ENCODE peak calls at places on chromosomes 3 and 15, in eight cellular contexts. A, P, N, K, I, B, R and G are unnamed samples.

GRCh38 chr3:170724599-170724998 is 138.7 kb upstream of the SLC7A14 start:
- DNase-seq in A (no peak), P (peak; percentile 41), N (no peak), K (no peak), I (no peak), B (no peak), R (no peak), G (peak; percentile 39)

GRCh38 chr3:193874997-193875593 is 260.9 kb upstream of the HES1 start:
- DNase-seq in A (no peak), P (no peak), N (no peak), K (no peak), I (no peak), B (no peak), R (no peak), G (no peak)

GRCh38 chr15:60704129-60704528 is 225.2 kb upstream of the ICE2 start:
- DNase-seq in A (no peak), P (no peak), N (no peak), K (no peak), I (no peak), B (no peak), R (no peak), G (no peak)

GRCh38 chr15:101026686-101027272 is 107.6 kb downstream of the LRRK1 start:
- DNase-seq in A (peak; percentile 4), P (peak; percentile 74), N (no peak), K (no peak), I (no peak), B (no peak), R (no peak), G (no peak)

GRCh38 chr3:39106281-39107055 is 959 bp downstream of the GORASP1 start:
- DNase-seq in A (no peak), P (no peak), N (no peak), K (peak; percentile 49), I (no peak), B (no peak), R (no peak), G (no peak)

GRCh38 chr15:66105286-66105984 is 148.1 kb downstream of the MEGF11 start:
- DNase-seq in A (no peak), P (no peak), N (no peak), K (no peak), I (no peak), B (no peak), R (no peak), G (no peak)

GRCh38 chr15:71115567-71116351 is 488 bp downstream of the THSD4 start:
- DNase-seq in A (peak; percentile 24), P (peak; percentile 65), N (peak; percentile 78), K (peak; percentile 74), I (peak; percentile 53), B (no peak), R (peak; percentile 76), G (peak; percentile 64)

GRCh38 chr15:40991355-40991754 is 38.1 kb downstream of the CHAC1 start:
- DNase-seq in A (no peak), P (no peak), N (no peak), K (no peak), I (no peak), B (no peak), R (no peak), G (no peak)

GRCh38 chr15:64979252-64979710 is 10.4 kb downstream of the SPG21 start:
- DNase-seq in A (no peak), P (no peak), N (no peak), K (no peak), I (no peak), B (no peak), R (no peak), G (no peak)

GRCh38 chr15:77032052-77032646 is 37.2 kb downstream of the PSTPIP1 start:
- DNase-seq in A (no peak), P (no peak), N (no peak), K (no peak), I (peak; percentile 13), B (no peak), R (peak; percentile 65), G (no peak)

GRCh38 chr3:188510366-188510765 is 356.4 kb downstream of the LPP start:
- DNase-seq in A (no peak), P (no peak), N (no peak), K (peak; percentile 43), I (no peak), B (no peak), R (no peak), G (peak; percentile 82)

GRCh38 chr3:32577621-32578556 is 7.2 kb upstream of the DYNC1LI1 start:
- DNase-seq in A (peak; percentile 34), P (no peak), N (no peak), K (no peak), I (no peak), B (no peak), R (no peak), G (no peak)

GRCh38 chr15:35559683-35560082 is 13.7 kb upstream of the DPH6 start:
- DNase-seq in A (no peak), P (no peak), N (no peak), K (no peak), I (no peak), B (no peak), R (no peak), G (no peak)

GRCh38 chr3:184523825-184524615 is 37.6 kb upstream of the EPHB3 start:
- DNase-seq in A (no peak), P (no peak), N (peak; percentile 31), K (peak; percentile 67), I (no peak), B (no peak), R (no peak), G (peak; percentile 69)

DNA sequence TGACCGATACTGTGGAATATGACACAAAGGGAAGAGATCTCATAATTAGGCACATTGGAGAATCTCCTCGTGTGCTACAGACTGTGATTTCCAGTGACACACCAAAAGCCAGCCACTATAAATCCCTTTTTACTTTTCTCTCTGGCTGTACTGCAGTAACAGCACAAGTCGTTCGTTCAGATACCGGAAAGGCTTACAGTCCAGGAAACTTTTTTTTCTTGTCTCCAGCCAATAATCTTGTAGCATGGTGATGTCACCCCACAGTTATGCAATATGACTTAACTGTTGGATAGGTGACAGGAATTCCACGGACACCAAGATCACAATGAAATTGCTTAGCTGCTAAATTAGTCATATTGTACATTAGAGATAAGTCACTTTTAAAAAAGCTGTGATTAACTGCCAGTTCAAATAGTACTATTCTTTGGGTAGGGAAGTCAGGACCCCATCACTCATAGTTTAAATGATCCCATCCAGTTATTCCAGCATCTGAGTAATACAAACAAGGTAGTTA is 36.3 kb upstream of the TSC22D2 start:
- DNase-seq in A (peak; percentile 86), P (no peak), N (peak; percentile 97), K (peak; percentile 78), I (no peak), B (peak; percentile 34), R (no peak), G (peak; percentile 96)
- TF ChIP-seq CTCF in A (no peak), P (no peak), N (no peak), K (no peak), I (no peak), B (no peak), R (no peak), G (no peak)

GRCh38 chr3:56547486-56547885 is 9.5 kb upstream of the CCDC66 start:
- DNase-seq in A (no peak), P (no peak), N (peak; percentile 16), K (no peak), I (no peak), B (no peak), R (no peak), G (peak; percentile 28)
- TF ChIP-seq CTCF in A (no peak), P (no peak), N (peak; percentile 17), K (no peak), I (no peak), B (no peak), R (peak; percentile 44), G (peak; percentile 8)

GRCh38 chr3:36904641-36905040 is 40.2 kb downstream of the TRANK1 start:
- DNase-seq in A (no peak), P (no peak), N (peak; percentile 37), K (peak; percentile 2), I (peak; percentile 27), B (no peak), R (no peak), G (peak; percentile 24)
- TF ChIP-seq CTCF in A (peak; percentile 70), P (no peak), N (peak; percentile 29), K (no peak), I (no peak), B (peak; percentile 43), R (no peak), G (peak; percentile 55)

DNA sequence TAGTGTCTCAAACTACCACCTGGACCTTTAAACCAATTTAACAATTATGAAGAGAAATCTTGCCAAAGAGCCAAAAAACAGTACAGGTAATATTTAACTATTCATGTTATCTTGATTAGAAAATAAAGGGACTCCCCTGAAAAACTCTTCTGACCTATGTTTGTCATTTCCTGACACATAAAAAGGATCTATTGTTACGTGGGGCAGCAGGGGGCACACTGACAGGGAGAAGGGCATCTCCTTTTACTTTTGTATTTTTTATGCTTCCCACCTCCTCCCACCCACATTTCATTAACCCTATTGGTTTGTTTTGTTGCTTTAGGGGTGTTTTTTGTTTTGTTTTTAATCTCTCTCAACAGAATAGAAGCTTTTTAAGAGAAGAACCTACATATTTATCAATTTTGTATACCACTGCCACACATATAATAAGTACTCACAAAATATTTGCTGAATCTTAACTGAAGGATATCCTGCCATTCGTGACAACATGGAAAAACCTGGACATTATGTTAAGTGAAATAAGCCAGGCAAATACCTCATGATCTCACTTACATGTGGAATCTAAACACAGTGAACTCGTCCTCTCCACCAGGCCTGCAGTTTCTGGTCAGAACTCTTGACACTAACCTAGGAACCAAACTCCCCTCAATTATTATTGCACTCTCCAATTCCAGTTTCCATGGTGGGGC is 17.7 kb downstream of the STAG1 start:
- DNase-seq in A (no peak), P (no peak), N (no peak), K (no peak), I (no peak), B (no peak), R (no peak), G (no peak)
- TF ChIP-seq CTCF in A (no peak), P (no peak), N (no peak), K (no peak), I (no peak), B (no peak), R (no peak), G (no peak)

GRCh38 chr3:14148041-14148985 is 23.5 kb downstream of the TMEM43 start:
- DNase-seq in A (no peak), P (peak; percentile 37), N (no peak), K (no peak), I (peak; percentile 86), B (no peak), R (peak; percentile 60), G (no peak)
- TF ChIP-seq CTCF in A (no peak), P (no peak), N (no peak), K (no peak), I (no peak), B (no peak), R (peak; percentile 52), G (no peak)

GRCh38 chr15:94083467-94083991 is 147.8 kb upstream of the MCTP2 start:
- DNase-seq in A (no peak), P (no peak), N (no peak), K (no peak), I (no peak), B (no peak), R (no peak), G (peak; percentile 75)
- TF ChIP-seq CTCF in A (no peak), P (no peak), N (no peak), K (no peak), I (no peak), B (no peak), R (no peak), G (no peak)